ENCODE peak calls at places on chromosomes 4 and X, in eight cellular contexts. D is left ventricle myocardium inferior; C is heart right ventricle; G is hepatocyte; W is effector memory CD4-positive, alpha-beta T cell; L is right cardiac atrium; B is uterus; X is right lobe of liver. H is an unnamed sample. For H3K27me3, the result is how much of the 10 kb centered on the place peaks cover.

GRCh38 chr4:76757418-76757910 is 140.5 kb downstream of the SOWAHB start:
- DNase-seq in B (no peak), D (no peak), W (no peak), L (no peak), C (no peak), G (no peak), X (no peak), H (no peak)

GRCh38 chr4:132123870-132124623 is 1025.0 kb upstream of the PCDH10 start:
- DNase-seq in D (no peak), B (no peak), C (no peak), G (no peak), L (no peak), W (no peak), X (no peak), H (no peak)

GRCh38 chr4:43233321-43233720 is 340.8 kb downstream of the GRXCR1 start:
- DNase-seq in G (no peak), W (no peak), L (no peak), B (no peak), D (no peak), X (no peak), C (no peak), H (no peak)

GRCh38 chr4:57109847-57110634 is at the start of gene IGFBP7:
- DNase-seq in L (peak), W (no peak), B (peak), C (peak), D (peak), G (peak), X (peak), H (no peak)

GRCh38 chr4:95472538-95472937 is 76.2 kb downstream of the UNC5C start:
- DNase-seq in G (no peak), B (no peak), X (no peak), D (no peak), W (no peak), L (no peak), C (no peak), H (no peak)

GRCh38 chr4:26088433-26088928 is 174.5 kb downstream of the SMIM20 start:
- DNase-seq in C (no peak), B (no peak), W (no peak), D (no peak), L (no peak), X (no peak), G (no peak), H (no peak)

GRCh38 chr4:106353786-106354185 is 14.8 kb downstream of the GIMD1 start:
- DNase-seq in X (no peak), C (no peak), G (no peak), D (no peak), L (no peak), W (no peak), B (no peak), H (no peak)

GRCh38 chr4:150283689-150284088 is 205.4 kb downstream of the DCLK2 start:
- DNase-seq in G (no peak), L (no peak), C (no peak), D (no peak), W (no peak), B (no peak), X (no peak), H (no peak)

GRCh38 chrX:39725928-39726619 is 371.7 kb downstream of the BCOR start:
- DNase-seq in C (no peak), B (peak), X (no peak), G (no peak), D (no peak), W (no peak), L (peak), H (no peak)

GRCh38 chr4:1539132-1539755 is 133.0 kb upstream of the NKX1-1 start:
- DNase-seq in G (no peak), B (no peak), D (no peak), L (peak), W (no peak), C (peak), X (no peak), H (no peak)

GRCh38 chr4:159006202-159006601 is 96.7 kb upstream of the RAPGEF2 start:
- DNase-seq in C (no peak), D (no peak), W (no peak), B (no peak), G (peak), X (no peak), L (no peak), H (no peak)

GRCh38 chrX:140526138-140526537 is 21.3 kb upstream of the SOX3 start:
- DNase-seq in X (no peak), L (no peak), G (no peak), W (no peak), C (no peak), B (no peak), D (no peak), H (no peak)

GRCh38 chr4:15506464-15506863 is 36.8 kb downstream of the CC2D2A start:
- DNase-seq in B (no peak), X (no peak), C (no peak), L (no peak), W (no peak), D (no peak), G (no peak), H (no peak)

GRCh38 chr4:123952530-123953274 is 556.1 kb downstream of the SPRY1 start:
- DNase-seq in D (no peak), L (no peak), W (no peak), G (no peak), X (no peak), B (no peak), C (no peak), H (no peak)

GRCh38 chrX:9785944-9786741 is at the start of gene SHROOM2:
- DNase-seq in L (no peak), D (no peak), X (peak), B (no peak), C (no peak), G (peak), W (no peak), H (peak)

GRCh38 chr4:184228306-184228705 is 10.6 kb upstream of the ENPP6 start:
- DNase-seq in C (no peak), L (no peak), D (no peak), G (no peak), X (no peak), B (no peak), W (no peak), H (no peak)

GRCh38 chr4:3630136-3630933 is 98.1 kb upstream of the LRPAP1 start:
- DNase-seq in L (no peak), B (no peak), C (no peak), X (peak), W (no peak), D (no peak), G (no peak), H (no peak)

GRCh38 chr4:174320501-174321199 is 36.9 kb downstream of the CEP44 start:
- DNase-seq in B (no peak), W (no peak), D (no peak), C (no peak), G (no peak), X (no peak), L (no peak), H (no peak)

GRCh38 chr4:76168688-76169087 is 20.5 kb upstream of the NUP54 start:
- DNase-seq in G (no peak), C (no peak), B (no peak), X (no peak), L (no peak), D (no peak), W (no peak), H (no peak)

GRCh38 chrX:17584248-17584681 is 153.0 kb upstream of the SCML1 start:
- DNase-seq in B (no peak), L (no peak), C (no peak), X (no peak), W (no peak), D (no peak), G (no peak), H (no peak)

GRCh38 chr4:109803924-109804571 is 2.2 kb upstream of the CFI start:
- DNase-seq in C (no peak), W (no peak), X (no peak), G (peak), L (no peak), B (no peak), D (no peak), H (no peak)

GRCh38 chr4:182179751-182180150 is 63.5 kb upstream of the TENM3 start:
- DNase-seq in G (no peak), X (no peak), W (no peak), L (no peak), B (no peak), D (no peak), C (no peak), H (no peak)

GRCh38 chr4:186829740-186830449 is 106.2 kb upstream of the FAT1 start:
- DNase-seq in B (no peak), G (peak), X (no peak), W (no peak), D (no peak), C (no peak), L (no peak), H (no peak)

DNA sequence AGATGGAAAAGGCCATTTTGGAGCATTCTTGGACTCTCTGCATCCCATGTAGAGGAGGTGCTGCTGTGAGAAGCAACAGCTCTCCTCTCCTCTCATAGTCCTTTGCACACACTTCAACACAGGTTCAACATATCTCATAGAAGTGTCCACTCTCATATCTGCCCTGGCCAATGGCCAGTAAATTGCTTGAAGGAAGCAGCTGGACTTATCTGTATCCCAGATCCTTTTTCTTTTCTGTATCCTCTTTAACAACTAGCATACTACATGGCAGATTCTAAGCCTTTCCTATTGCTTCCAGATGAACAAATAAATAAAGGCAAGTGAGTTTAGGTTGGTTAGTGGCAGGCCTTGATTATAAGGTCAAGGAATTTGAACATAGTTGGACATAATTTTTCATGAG is 122.0 kb downstream of the HS6ST2 start:
- DNase-seq in C (no peak), X (no peak), B (no peak), W (no peak), G (no peak), L (no peak), D (no peak), H (no peak)
- H3K27me3 ChIP-seq in C (under half), X (under half), B (under half), W (under half), G (under half), L (under half), D (under half), H (under half)

DNA sequence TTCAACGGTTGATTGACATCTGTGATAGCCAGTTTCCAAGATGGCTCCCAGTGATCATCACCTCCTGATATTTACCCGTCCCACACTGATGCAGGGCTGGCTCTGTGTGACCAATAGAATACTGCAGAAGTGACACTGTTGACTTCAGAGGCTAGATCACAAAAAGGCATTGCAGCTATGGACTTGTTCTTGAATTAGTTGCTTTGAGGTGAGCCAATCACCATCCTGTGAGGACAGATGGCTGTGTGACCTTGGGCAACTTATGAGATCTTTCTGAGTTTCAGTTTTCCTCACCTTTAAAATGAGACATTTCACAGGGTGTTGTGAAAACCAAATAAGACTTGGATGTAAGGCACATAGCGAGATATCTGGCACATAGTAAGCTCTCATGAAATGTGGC is 1.8 kb upstream of the GPR82 start:
- DNase-seq in D (no peak), B (no peak), L (no peak), G (no peak), W (no peak), X (no peak), C (no peak), H (no peak)
- H3K27me3 ChIP-seq in D (under half), B (under half), L (under half), G (under half), W (under half), X (under half), C (under half), H (under half)

DNA sequence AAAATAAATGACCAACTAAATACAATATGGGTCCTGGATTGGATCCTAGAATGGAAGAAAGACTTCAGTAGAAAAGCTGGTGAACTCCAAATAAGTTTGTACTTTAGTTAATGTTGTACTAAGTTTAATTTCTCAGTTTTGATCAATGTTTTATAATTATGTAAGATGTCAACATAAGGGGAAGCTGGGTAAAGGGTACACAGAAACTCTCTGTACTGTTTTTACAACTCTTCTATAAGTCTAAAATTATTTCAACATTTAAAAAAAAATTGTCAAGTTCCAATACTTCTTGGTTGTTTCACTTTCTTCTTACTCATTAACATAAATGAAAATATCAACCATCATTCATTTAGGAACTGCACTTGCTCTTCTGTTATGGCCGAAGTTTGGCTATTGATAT is 88.9 kb downstream of the NHSL2 start:
- DNase-seq in L (no peak), W (no peak), C (no peak), X (no peak), B (no peak), G (no peak), D (no peak), H (no peak)
- H3K27me3 ChIP-seq in L (under half), W (under half), C (under half), X (under half), B (under half), G (under half), D (under half), H (under half)

DNA sequence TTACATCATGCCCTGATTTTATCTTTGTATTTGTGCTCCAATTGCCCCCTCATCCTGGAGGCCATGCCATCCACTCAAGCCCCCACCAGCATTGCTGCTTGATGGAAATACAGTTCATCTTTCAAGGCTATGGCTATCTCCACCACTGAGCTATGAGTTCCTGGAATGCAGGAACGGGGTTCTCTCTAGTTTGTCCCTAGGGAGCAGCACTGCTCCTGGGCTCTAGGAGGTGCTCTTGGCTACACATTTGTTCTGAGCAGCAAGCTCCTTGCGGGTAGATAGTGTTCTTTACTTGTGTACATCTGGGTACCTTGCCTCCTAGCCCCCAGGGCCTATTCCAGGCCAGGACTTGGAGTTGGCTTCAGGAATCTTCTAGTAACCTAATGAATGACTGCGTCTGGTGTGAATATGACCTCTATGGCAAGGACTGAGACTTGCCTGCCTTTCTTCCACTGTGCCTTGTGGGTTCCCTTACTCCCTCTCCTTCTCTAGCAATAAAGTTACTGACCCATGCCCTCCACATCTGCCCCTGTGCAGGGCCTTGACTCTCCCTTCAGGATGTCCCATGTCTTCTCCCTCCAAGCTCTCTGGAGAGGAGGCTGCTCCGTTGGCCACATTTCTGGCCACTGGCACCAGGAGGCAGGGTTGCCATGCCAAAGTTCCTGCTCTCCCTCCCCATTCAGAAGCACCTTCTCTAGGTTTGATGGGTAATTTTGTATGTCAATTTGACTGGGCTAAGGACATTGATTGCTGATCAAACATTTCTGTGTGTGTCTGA is 7.6 kb downstream of the CITED1 start:
- DNase-seq in D (no peak), W (no peak), G (no peak), X (no peak), B (no peak), L (no peak), C (no peak), H (no peak)
- H3K27me3 ChIP-seq in D (under half), W (under half), G (under half), X (under half), B (under half), L (under half), C (under half), H (under half)

GRCh38 chr4:38182334-38182998 is 222.3 kb downstream of the PTTG2 start:
- DNase-seq in C (no peak), B (no peak), L (no peak), X (no peak), W (no peak), G (no peak), D (no peak), H (no peak)
- H3K27me3 ChIP-seq in C (under half), B (under half), L (under half), X (under half), W (under half), G (under half), D (under half), H (under half)

DNA sequence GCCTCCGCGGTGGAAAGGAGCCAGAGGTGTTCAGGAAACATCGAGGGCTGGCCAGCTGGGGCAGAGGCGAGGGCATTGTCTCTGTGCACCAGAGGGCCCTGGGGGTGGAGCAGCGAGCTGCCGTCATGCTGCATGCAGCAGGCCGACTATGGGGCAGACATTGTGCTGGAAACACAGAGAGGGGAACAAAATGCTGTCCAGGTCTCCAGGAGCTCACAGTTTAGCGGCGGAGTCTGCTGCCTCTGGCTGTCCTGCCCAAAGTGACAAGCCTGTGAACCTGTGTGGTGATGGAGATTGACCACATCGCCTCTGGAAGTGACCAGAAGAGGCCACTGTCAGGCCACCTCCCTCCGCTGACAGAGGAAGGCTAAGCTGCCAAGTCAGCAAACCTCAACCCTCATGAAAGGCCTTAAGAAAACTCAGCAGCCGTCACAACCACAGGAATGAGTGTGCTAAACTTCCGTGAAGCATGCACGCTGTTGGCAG is 20.1 kb upstream of the SASH3 start:
- DNase-seq in D (no peak), C (peak), X (peak), G (no peak), B (no peak), W (no peak), L (peak), H (peak)
- H3K27me3 ChIP-seq in D (under half), C (under half), X (under half), G (under half), B (under half), W (under half), L (under half), H (under half)

DNA sequence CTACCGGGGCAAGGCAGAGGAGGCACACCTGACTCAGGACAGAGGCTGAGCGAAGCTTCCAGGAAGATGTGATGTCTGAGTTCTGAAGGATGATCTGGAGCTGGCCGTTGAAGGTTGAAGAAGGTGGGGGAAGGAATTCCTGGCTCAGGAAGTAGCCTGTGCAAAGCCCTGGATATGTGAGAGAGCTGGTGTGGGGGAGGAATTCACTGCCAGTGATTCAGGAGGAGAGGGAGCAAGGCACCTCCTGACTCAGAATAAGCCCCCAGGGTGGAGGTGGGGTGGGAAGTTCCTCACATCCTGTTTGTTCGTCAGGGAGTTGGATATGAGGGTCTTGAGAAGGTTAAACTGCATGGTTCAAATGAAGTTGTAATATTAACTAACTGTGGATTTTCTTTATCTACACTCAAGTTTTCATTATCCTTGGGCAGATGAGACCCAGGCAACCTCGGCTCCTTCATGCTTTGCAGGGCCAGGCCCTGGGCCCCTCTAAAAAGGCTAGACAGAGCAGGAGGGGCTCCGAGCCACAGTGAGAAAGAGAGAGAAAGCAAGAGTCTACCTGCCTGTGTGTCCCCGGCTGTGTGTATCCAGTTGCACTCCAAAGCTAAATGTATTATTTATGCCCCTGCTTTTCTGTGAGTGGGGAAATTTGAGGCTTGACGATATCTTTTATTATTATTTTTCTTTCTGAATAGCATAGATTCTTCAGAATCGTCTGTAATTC is 7.1 kb downstream of the NHSL2 start:
- DNase-seq in C (no peak), W (no peak), L (no peak), X (no peak), D (no peak), G (no peak), B (peak), H (no peak)
- H3K27me3 ChIP-seq in C (under half), W (under half), L (under half), X (under half), D (under half), G (under half), B (under half), H (under half)

GRCh38 chrX:132807411-132808030 is 150.9 kb downstream of the HS6ST2 start:
- DNase-seq in D (no peak), C (no peak), W (no peak), B (no peak), L (no peak), X (no peak), G (no peak), H (no peak)

GRCh38 chrX:132809581-132809980 is 148.8 kb downstream of the HS6ST2 start:
- DNase-seq in D (no peak), B (no peak), C (no peak), W (no peak), X (no peak), G (no peak), L (no peak), H (no peak)

GRCh38 chrX:132815643-132816042 is 142.8 kb downstream of the HS6ST2 start:
- DNase-seq in G (no peak), B (no peak), X (no peak), W (no peak), D (no peak), C (no peak), L (no peak), H (no peak)

GRCh38 chrX:132810964-132811712 is 147.3 kb downstream of the HS6ST2 start:
- DNase-seq in G (no peak), X (no peak), D (no peak), B (no peak), W (no peak), C (no peak), L (no peak), H (no peak)

GRCh38 chrX:132810488-132810887 is 147.9 kb downstream of the HS6ST2 start:
- DNase-seq in L (no peak), C (no peak), G (no peak), W (no peak), B (no peak), D (no peak), X (no peak), H (no peak)
- H3K27me3 ChIP-seq in L (under half), C (under half), G (under half), W (under half), B (under half), D (under half), X (under half), H (under half)